ENCODE peak calls at places on chromosome 14, in nine cellular contexts. N is BE2C; K is testis; A is CD4-positive, CD25-positive, alpha-beta regulatory T cell; M is lung; B is adrenal gland; I is NT2/D1; Z is fibroblast of lung; O is uterus. T is an unnamed sample.

GRCh38 chr14:44505588-44505987 is 1.5 kb downstream of the FSCB start:
- DNase-seq in N (no peak), K (no peak), A (no peak), M (no peak), B (no peak), I (peak; percentile 1), Z (no peak), O (no peak), T (peak; percentile 16)

GRCh38 chr14:89368490-89369477 is 48.2 kb downstream of the FOXN3 start:
- DNase-seq in N (no peak), K (no peak), A (no peak), M (peak; percentile 33), B (no peak), I (no peak), Z (no peak), O (no peak), T (no peak)

GRCh38 chr14:53956427-53957201 is at the start of gene BMP4:
- DNase-seq in N (peak; percentile 35), K (peak; percentile 48), A (no peak), M (peak; percentile 83), B (peak; percentile 80), I (peak; percentile 66), Z (peak; percentile 65), O (peak; percentile 89), T (peak; percentile 95)

GRCh38 chr14:64303471-64303917 is 9.3 kb upstream of the ESR2 start:
- DNase-seq in N (no peak), K (no peak), A (peak; percentile 55), M (no peak), B (no peak), I (peak; percentile 38), Z (peak; percentile 52), O (no peak), T (peak; percentile 90)

GRCh38 chr14:36295642-36296627 is 24.5 kb downstream of the MBIP start:
- DNase-seq in N (no peak), K (no peak), A (no peak), M (no peak), B (no peak), I (no peak), Z (no peak), O (no peak), T (no peak)

GRCh38 chr14:33914676-33915516 is 36.0 kb downstream of the EGLN3 start:
- DNase-seq in N (no peak), K (no peak), A (no peak), M (no peak), B (no peak), I (no peak), Z (peak; percentile 90), O (no peak), T (no peak)

GRCh38 chr14:88562831-88563686 is at the start of gene ZC3H14:
- DNase-seq in N (peak; percentile 94), K (peak; percentile 88), A (peak; percentile 87), M (peak; percentile 80), B (peak; percentile 81), I (peak; percentile 75), Z (peak; percentile 80), O (peak; percentile 88), T (peak; percentile 97)

GRCh38 chr14:25055005-25055404 is 5.1 kb upstream of the STXBP6 start:
- DNase-seq in N (no peak), K (no peak), A (no peak), M (no peak), B (no peak), I (no peak), Z (no peak), O (no peak), T (no peak)

GRCh38 chr14:99718031-99718810 is 34.1 kb downstream of the CYP46A1 start:
- DNase-seq in N (no peak), K (no peak), A (no peak), M (peak; percentile 25), B (no peak), I (no peak), Z (no peak), O (no peak), T (peak; percentile 47)

GRCh38 chr14:21868442-21869046 is 194.9 kb upstream of the OR4E1 start:
- DNase-seq in N (peak; percentile 50), K (peak; percentile 72), A (peak; percentile 74), M (peak; percentile 37), B (peak; percentile 23), I (peak; percentile 27), Z (no peak), O (no peak), T (peak; percentile 44)

GRCh38 chr14:64536488-64537245 is 3.9 kb upstream of the HSPA2 start:
- DNase-seq in N (no peak), K (no peak), A (no peak), M (no peak), B (no peak), I (no peak), Z (peak; percentile 80), O (no peak), T (no peak)

GRCh38 chr14:50139192-50139591 is 22.8 kb upstream of the VCPKMT start:
- DNase-seq in N (no peak), K (no peak), A (no peak), M (no peak), B (no peak), I (peak; percentile 33), Z (peak; percentile 32), O (no peak), T (peak; percentile 7)

GRCh38 chr14:91714805-91715204 is 17.1 kb downstream of the CATSPERB start:
- DNase-seq in N (no peak), K (no peak), A (no peak), M (no peak), B (no peak), I (no peak), Z (no peak), O (no peak), T (no peak)

GRCh38 chr14:22283000-22283399 is 306.0 kb downstream of the DAD1 start:
- DNase-seq in N (no peak), K (no peak), A (no peak), M (no peak), B (no peak), I (no peak), Z (no peak), O (no peak), T (no peak)

GRCh38 chr14:53619625-53620324 is 336.9 kb downstream of the BMP4 start:
- DNase-seq in N (no peak), K (no peak), A (no peak), M (no peak), B (no peak), I (no peak), Z (peak; percentile 77), O (peak; percentile 19), T (no peak)

DNA sequence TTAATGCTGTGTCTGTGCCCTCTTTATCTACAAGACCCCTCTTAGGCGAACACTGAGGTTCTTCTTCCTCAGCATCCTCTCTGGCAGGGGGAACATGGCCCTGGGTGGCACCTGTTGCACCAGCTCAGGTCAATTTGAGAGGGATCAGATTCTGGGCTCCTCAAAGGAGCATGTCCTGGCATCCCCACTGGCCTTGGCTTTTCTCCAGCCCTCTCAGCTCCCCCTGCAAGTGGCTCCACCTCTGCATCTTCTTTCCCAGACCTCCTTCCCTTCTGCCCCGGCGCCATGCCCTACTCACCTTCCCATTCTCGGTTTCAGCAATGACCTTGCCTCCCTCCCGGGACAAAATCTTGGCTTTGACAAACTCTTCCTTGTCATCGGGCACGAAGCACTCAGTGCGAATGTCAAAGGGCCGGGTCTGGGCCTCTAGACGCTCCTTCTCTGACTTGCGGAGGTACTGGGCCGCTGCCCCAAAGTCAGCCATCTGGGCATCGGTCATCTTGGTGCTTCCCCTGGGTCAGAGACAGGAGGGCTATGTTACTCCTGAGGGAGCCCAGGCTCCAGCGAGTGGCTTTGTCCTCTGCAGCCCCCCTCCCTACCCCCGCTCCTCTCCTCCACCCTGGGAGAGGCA is 1.2 kb downstream of the MYH6 start:
- DNase-seq in N (no peak), K (no peak), A (no peak), M (no peak), B (no peak), I (no peak), Z (no peak), O (no peak), T (peak; percentile 46)
- H3K4me3 ChIP-seq in N (no peak overlapping the region), K (no peak overlapping the region), A (no peak overlapping the region), M (no peak overlapping the region), B (no peak overlapping the region), I (no peak overlapping the region), Z (no peak overlapping the region), O (no peak overlapping the region), T (no peak overlapping the region)

GRCh38 chr14:60641722-60642269 is 7.5 kb downstream of the SIX1 start:
- DNase-seq in N (no peak), K (no peak), A (no peak), M (no peak), B (no peak), I (no peak), Z (no peak), O (no peak), T (no peak)
- H3K27me3 ChIP-seq in N (peaks cover 100% of the 10 kb centered on the region), K (no peaks in the 10 kb centered on the region), A (peaks cover 61% of the 10 kb centered on the region), M (peaks cover 5% of the 10 kb centered on the region), B (peaks cover 100% of the 10 kb centered on the region), I (peaks cover 100% of the 10 kb centered on the region), Z (peaks cover 46% of the 10 kb centered on the region), O (peaks cover 99% of the 10 kb centered on the region), T (peaks cover 98% of the 10 kb centered on the region)

GRCh38 chr14:75650253-75651058 is 10.2 kb downstream of the ERG28 start:
- DNase-seq in N (no peak), K (no peak), A (no peak), M (no peak), B (no peak), I (no peak), Z (no peak), O (no peak), T (no peak)
- H3K36me3 ChIP-seq in N (peaks cover 38% of the 10 kb centered on the region), K (no peaks in the 10 kb centered on the region), A (peaks cover 51% of the 10 kb centered on the region), M (peaks cover 29% of the 10 kb centered on the region), B (no peaks in the 10 kb centered on the region), I (peaks cover 53% of the 10 kb centered on the region), Z (peaks cover 10% of the 10 kb centered on the region), O (no peaks in the 10 kb centered on the region), T (peaks cover 29% of the 10 kb centered on the region)

GRCh38 chr14:96284430-96284829 is 28.4 kb downstream of the BDKRB1 start:
- DNase-seq in N (no peak), K (no peak), A (no peak), M (no peak), B (no peak), I (no peak), Z (no peak), O (no peak), T (no peak)

GRCh38 chr14:96286251-96286650 is 30.2 kb downstream of the BDKRB1 start:
- DNase-seq in N (no peak), K (no peak), A (no peak), M (no peak), B (no peak), I (no peak), Z (no peak), O (no peak), T (no peak)

GRCh38 chr14:96287856-96288255 is 31.8 kb downstream of the BDKRB1 start:
- DNase-seq in N (no peak), K (no peak), A (no peak), M (no peak), B (no peak), I (no peak), Z (no peak), O (no peak), T (no peak)

GRCh38 chr14:96284008-96284407 is 28.0 kb downstream of the BDKRB1 start:
- DNase-seq in N (no peak), K (no peak), A (no peak), M (no peak), B (no peak), I (no peak), Z (no peak), O (no peak), T (no peak)

DNA sequence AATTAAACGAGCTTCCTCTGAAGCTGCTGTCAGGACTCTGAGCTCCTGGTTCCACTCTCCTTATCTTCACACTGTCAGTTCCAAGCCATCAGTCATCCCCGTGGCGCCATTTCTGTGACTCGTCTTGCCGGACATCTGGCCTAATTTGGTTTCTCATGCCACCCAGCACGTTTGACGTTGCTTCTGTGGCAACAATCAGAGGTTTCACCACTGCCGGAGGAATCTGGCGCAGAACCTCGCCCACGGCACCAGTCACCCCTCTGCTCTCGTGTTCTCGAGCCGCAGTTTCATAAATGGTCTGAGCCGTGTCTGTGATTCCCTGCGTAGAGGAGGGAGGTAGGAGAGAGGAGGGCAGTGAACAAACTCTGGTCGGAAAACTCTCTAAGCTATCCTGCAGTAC is 29.7 kb downstream of the BDKRB1 start:
- DNase-seq in N (peak; percentile 89), K (no peak), A (no peak), M (no peak), B (peak; percentile 40), I (no peak), Z (peak; percentile 37), O (peak; percentile 58), T (no peak)
- H3K4me3 ChIP-seq in N (peak overlapping the region; percentile 42), K (no peak overlapping the region), A (no peak overlapping the region), M (no peak overlapping the region), B (no peak overlapping the region), I (no peak overlapping the region), Z (no peak overlapping the region), O (no peak overlapping the region), T (no peak overlapping the region)

T was measured in H7.